ENCODE peak calls at places on chromosomes 13 and 19, in five cellular contexts. B is uterus, W is stomach, T is body of pancreas, J is suprapubic skin. L is an unnamed sample.

GRCh38 chr13:58081301-58081820 is 449.8 kb downstream of the PCDH17 start:
- DNase-seq in B (no peak), W (no peak), T (no peak), J (no peak), L (no peak)

GRCh38 chr13:103883152-103883551 is 816.9 kb upstream of the SLC10A2 start:
- DNase-seq in B (peak; percentile 23), W (peak; percentile 68), T (peak; percentile 82), J (peak; percentile 91), L (peak; percentile 73)

GRCh38 chr19:54684537-54684936 is 21.8 kb downstream of the LILRB4 start:
- DNase-seq in B (no peak), W (no peak), T (no peak), J (no peak), L (no peak)

GRCh38 chr13:42155251-42155650 is 106.8 kb downstream of the DGKH start:
- DNase-seq in B (no peak), W (no peak), T (no peak), J (no peak), L (no peak)

GRCh38 chr19:13428352-13428751 is 77.9 kb downstream of the CACNA1A start:
- DNase-seq in B (no peak), W (no peak), T (no peak), J (no peak), L (no peak)

GRCh38 chr13:35499131-35500051 is 22.9 kb upstream of the MAB21L1 start:
- DNase-seq in B (no peak), W (no peak), T (no peak), J (no peak), L (no peak)

GRCh38 chr19:50152578-50152977 is 10.5 kb downstream of the IZUMO2 start:
- DNase-seq in B (no peak), W (no peak), T (no peak), J (no peak), L (no peak)

GRCh38 chr13:113410472-113411201 is 42.7 kb downstream of the ADPRHL1 start:
- DNase-seq in B (peak; percentile 37), W (no peak), T (no peak), J (peak; percentile 80), L (peak; percentile 96)

GRCh38 chr13:31797154-31797775 is 57.9 kb downstream of the RXFP2 start:
- DNase-seq in B (no peak), W (no peak), T (no peak), J (no peak), L (no peak)

GRCh38 chr19:17306285-17306714 is 628 bp downstream of the MRPL34 start:
- DNase-seq in B (no peak), W (no peak), T (no peak), J (no peak), L (no peak)

GRCh38 chr13:46622918-46623256 is 69.9 kb downstream of the LRCH1 start:
- DNase-seq in B (peak; percentile 65), W (no peak), T (peak; percentile 25), J (peak; percentile 71), L (peak; percentile 14)

GRCh38 chr13:48400090-48400694 is 12.7 kb downstream of the LPAR6 start:
- DNase-seq in B (no peak), W (no peak), T (no peak), J (no peak), L (no peak)

GRCh38 chr19:14073925-14074838 is 1.6 kb downstream of the MISP3 start:
- DNase-seq in B (peak; percentile 33), W (peak; percentile 66), T (peak; percentile 54), J (no peak), L (no peak)

GRCh38 chr13:25965596-25965995 is 86.2 kb downstream of the SHISA2 start:
- DNase-seq in B (no peak), W (no peak), T (no peak), J (no peak), L (no peak)

GRCh38 chr13:111175948-111176347 is 60.8 kb downstream of the ARHGEF7 start:
- DNase-seq in B (no peak), W (no peak), T (no peak), J (no peak), L (no peak)

DNA sequence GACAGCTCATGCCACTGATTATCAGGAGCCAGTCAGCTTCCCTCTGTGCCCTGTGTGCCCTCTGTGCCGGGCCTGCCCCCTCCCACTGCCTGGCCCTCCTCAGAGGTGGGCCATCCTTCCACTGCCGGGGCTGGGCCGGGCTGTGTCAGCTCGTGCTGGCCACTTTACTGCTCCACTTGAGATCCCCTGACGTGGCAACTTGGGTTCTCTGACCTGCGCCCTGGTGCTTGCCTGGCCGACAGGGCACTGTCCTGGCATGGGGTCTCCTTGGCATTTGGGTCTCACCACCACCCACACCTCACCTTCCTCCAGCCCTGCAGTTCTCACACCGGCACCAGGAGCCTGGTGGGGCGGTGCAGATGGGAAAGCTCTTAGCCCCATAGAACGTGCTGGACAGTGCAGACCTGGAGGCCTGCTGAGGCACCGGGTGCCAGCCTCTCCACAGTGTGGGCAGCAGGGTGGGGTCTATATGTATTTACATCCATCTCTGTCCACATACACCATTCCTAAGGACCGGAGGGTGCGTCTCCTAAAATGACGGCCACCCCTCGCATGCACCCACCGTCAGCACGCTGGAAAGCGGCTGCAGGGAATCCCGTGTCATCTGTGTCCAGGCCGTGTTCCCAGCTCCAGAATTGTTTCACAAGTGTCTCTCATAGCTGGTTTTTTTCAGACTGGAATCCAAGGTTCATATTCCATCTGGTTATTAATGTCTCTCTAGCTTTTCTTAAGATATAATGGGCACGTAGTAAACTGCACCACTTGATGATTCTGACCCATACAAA is 11.8 kb downstream of the DAZAP1 start:
- DNase-seq in B (no peak), W (no peak), T (no peak), J (no peak), L (no peak)
- TF ChIP-seq POLR2A in B (no peak), W (no peak), T (no peak), J (no peak), L (peak; percentile 19)

GRCh38 chr19:1438035-1438932 is at the start of gene RPS15:
- DNase-seq in B (peak; percentile 95), W (peak; percentile 96), T (peak; percentile 97), J (peak; percentile 96), L (peak; percentile 92)
- TF ChIP-seq POLR2A in B (peak; percentile 96), W (no peak), T (peak; percentile 94), J (peak; percentile 91), L (peak; percentile 96)

GRCh38 chr19:18905520-18906236 is 9.7 kb upstream of the CERS1 start:
- DNase-seq in B (no peak), W (no peak), T (no peak), J (peak; percentile 57), L (no peak)
- TF ChIP-seq POLR2A in B (no peak), W (no peak), T (no peak), J (no peak), L (no peak)

GRCh38 chr19:5903502-5904301 is at the start of gene NDUFA11:
- DNase-seq in B (peak; percentile 99), W (peak; percentile 99), T (peak; percentile 99), J (peak; percentile 100), L (peak; percentile 99)

GRCh38 chr19:5905072-5905778 is 553 bp downstream of the VMAC start:
- DNase-seq in B (no peak), W (no peak), T (no peak), J (no peak), L (no peak)

GRCh38 chr19:5907216-5907615 is 2.5 kb downstream of the VMAC start:
- DNase-seq in B (no peak), W (no peak), T (no peak), J (no peak), L (no peak)

GRCh38 chr19:5903054-5903501 is 512 bp downstream of the NDUFA11 start:
- DNase-seq in B (no peak), W (no peak), T (no peak), J (no peak), L (no peak)

DNA sequence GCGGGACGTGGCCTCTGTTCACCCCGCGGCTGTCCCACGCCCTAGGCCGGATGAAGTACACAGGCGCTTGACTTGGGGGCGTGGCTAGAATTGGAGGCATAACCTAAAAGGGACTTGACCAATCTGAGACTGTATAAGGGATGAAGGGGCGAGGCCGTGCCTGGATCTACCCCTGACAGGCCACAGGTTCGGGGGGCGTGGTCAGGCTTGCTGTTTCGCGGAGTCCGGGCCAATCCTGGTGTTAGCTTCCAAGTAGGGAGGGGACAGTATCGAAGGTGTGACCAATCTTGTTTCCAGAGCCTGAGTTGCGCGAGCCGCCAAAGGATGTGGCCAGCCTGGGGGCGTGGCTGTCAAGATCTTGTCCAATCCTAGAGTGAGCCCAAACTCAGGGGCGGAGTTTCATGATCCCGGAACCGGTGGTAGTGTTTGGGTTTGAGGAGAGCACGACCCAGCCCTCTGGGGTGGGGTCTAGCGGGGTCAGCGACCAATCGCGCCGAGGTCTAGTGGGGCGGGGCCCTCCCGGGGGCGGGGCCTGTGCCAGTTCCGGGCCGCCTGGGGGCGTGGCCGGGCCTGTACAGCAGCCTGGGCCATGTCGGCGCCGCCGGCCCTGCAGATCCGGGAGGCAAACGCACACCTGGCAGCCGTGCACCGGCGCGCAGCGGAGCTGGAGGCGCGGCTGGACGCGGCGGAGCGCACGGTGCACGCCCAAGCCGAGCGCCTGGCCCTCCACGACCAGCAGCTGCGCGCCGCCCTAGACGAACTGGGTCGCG is at the start of gene VMAC:
- DNase-seq in B (peak; percentile 100), W (peak; percentile 100), T (peak; percentile 100), J (peak; percentile 100), L (peak; percentile 100)
- TF ChIP-seq POLR2A in B (peak; percentile 68), W (no peak), T (peak; percentile 71), J (no peak), L (no peak)

DNA sequence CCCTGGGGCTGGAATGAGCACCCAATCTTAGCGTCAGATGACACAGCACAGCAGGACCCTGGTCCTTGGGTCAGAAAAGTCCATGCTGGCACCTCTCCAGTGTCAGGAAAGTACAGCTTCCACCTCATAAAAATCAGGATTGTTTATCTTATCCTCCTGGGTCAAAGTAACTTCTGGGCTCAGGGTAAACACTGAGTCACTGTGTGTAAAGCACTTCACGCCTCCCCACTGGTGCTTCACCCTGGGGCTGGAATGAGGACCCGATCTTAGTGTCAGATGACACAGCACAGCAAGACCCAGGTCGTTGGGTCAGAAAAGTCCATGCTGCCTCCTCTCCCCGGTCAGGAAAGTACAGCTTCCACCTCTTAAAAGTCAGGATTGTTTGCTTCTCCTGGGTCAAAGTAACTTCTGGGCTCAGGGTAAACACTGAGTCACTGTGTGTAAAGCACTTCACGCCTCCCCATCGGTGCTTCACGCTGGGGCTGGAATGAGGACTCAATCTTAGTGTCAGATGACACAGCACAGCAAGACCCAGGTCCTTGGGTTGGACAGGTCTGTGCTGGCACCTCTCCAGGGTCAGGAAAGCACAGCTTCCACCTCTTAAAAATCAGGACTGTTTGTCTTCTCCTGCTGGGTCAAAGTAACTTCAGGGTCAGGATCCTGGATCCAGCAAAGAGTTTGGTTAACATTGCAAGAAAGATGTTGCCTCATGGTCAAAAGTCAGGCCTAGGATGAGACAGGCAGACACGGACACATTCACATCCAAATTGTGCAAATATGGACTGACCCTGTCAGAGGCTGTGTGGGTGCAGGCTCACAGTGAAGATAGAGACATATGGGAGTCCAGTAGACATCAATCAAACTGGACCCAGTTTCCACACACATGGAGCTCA is 39.2 kb upstream of the CYP2A7 start:
- DNase-seq in B (no peak), W (peak; percentile 65), T (peak; percentile 73), J (no peak), L (no peak)
- TF ChIP-seq POLR2A in B (no peak), W (no peak), T (no peak), J (no peak), L (no peak)

DNA sequence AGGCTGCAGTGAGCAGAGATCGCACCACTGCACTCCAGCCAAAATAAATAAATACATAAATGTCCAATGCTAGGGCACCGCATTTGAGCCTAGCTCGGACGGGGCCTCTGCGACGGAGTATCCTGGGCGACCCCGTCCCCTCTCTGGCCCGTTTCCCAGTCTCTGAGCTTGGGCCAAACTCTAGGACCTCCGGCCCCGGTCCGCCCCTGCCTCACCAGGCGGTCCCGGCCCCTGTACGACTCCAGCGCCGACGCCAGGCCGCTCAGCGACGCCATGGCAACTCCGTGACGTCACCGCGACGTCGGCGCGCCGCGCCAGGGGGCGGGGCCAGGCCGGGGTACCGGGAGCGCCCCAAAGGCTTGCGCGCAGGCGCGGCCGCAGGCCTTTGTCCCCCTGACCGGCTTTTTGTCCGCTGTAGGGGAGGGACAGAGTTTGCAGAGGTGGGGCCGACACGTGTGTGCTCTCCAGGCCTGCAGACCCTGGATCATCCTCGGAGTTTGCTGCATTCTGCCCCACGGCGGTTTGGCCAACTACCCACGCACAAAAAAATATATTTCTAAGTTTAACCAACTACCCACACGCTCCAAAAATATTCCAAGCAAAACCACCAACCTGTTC is at the start of gene PEX11G:
- DNase-seq in B (peak; percentile 94), W (peak; percentile 96), T (peak; percentile 91), J (peak; percentile 93), L (peak; percentile 81)
- TF ChIP-seq POLR2A in B (peak; percentile 88), W (no peak), T (peak; percentile 71), J (peak; percentile 61), L (peak; percentile 62)

L was measured in gastrocnemius medialis.